ENCODE peak calls at places on chromosomes 6 and 20, in ten cellular contexts. M is GM23338, U is mesenchymal stem cell, F is small intestine, Y is heart right ventricle, P is A549, A is uterus, S is astrocyte, R is hepatocyte, C is right cardiac atrium. Z is an unnamed sample.

GRCh38 chr6:6351626-6352025 is 31.2 kb upstream of the F13A1 start:
- DNase-seq in M (peak; percentile 15), U (no peak), F (no peak), Y (no peak), P (no peak), A (no peak), S (no peak), R (no peak), C (no peak), Z (no peak)

GRCh38 chr6:129646617-129647016 is 63.4 kb downstream of the ARHGAP18 start:
- DNase-seq in M (no peak), U (no peak), F (no peak), Y (no peak), P (no peak), A (no peak), S (no peak), R (no peak), C (no peak), Z (no peak)

GRCh38 chr6:75528423-75528822 is 34.8 kb upstream of the FILIP1 start:
- DNase-seq in M (peak; percentile 11), U (peak; percentile 69), F (no peak), Y (no peak), P (no peak), A (no peak), S (peak; percentile 6), R (no peak), C (no peak), Z (no peak)

GRCh38 chr6:88780714-88781389 is 182.6 kb downstream of the RNGTT start:
- DNase-seq in M (peak; percentile 88), U (peak; percentile 72), F (peak; percentile 62), Y (no peak), P (no peak), A (peak; percentile 22), S (peak; percentile 25), R (peak; percentile 78), C (no peak), Z (peak; percentile 53)

GRCh38 chr6:156916108-156916801 is 139.1 kb downstream of the ARID1B start:
- DNase-seq in M (no peak), U (peak; percentile 50), F (no peak), Y (no peak), P (no peak), A (no peak), S (no peak), R (no peak), C (no peak), Z (no peak)

GRCh38 chr6:168277274-168277669 is 42.3 kb downstream of the DACT2 start:
- DNase-seq in M (no peak), U (no peak), F (no peak), Y (no peak), P (no peak), A (no peak), S (no peak), R (no peak), C (no peak), Z (no peak)

GRCh38 chr6:163826668-163827067 is 412.1 kb downstream of the QKI start:
- DNase-seq in M (no peak), U (no peak), F (no peak), Y (no peak), P (no peak), A (no peak), S (no peak), R (no peak), C (no peak), Z (no peak)

GRCh38 chr6:1266686-1267056 is 45.2 kb upstream of the FOXQ1 start:
- DNase-seq in M (no peak), U (no peak), F (no peak), Y (no peak), P (no peak), A (no peak), S (no peak), R (no peak), C (no peak), Z (no peak)

GRCh38 chr20:2955257-2955950 is 82.1 kb downstream of the PTPRA start:
- DNase-seq in M (no peak), U (no peak), F (no peak), Y (no peak), P (no peak), A (no peak), S (no peak), R (no peak), C (no peak), Z (no peak)

GRCh38 chr6:88964509-88964908 is 1.1 kb upstream of the RNGTT start:
- DNase-seq in M (no peak), U (no peak), F (no peak), Y (no peak), P (no peak), A (no peak), S (no peak), R (no peak), C (no peak), Z (no peak)

GRCh38 chr20:2521369-2522305 is 12.9 kb upstream of the ZNF343 start:
- DNase-seq in M (peak; percentile 76), U (peak; percentile 56), F (peak; percentile 43), Y (peak; percentile 24), P (peak; percentile 50), A (peak; percentile 32), S (no peak), R (peak; percentile 56), C (peak; percentile 66), Z (peak; percentile 63)

GRCh38 chr20:35306931-35307517 is 14.8 kb upstream of the FAM83C start:
- DNase-seq in M (peak; percentile 88), U (peak; percentile 84), F (peak; percentile 73), Y (no peak), P (peak; percentile 91), A (no peak), S (peak; percentile 60), R (peak; percentile 85), C (peak; percentile 71), Z (no peak)

GRCh38 chr6:13425270-13425905 is 62.0 kb downstream of the GFOD1 start:
- DNase-seq in M (no peak), U (no peak), F (no peak), Y (no peak), P (no peak), A (no peak), S (no peak), R (no peak), C (no peak), Z (no peak)

GRCh38 chr6:13427346-13427745 is 60.1 kb downstream of the GFOD1 start:
- DNase-seq in M (no peak), U (no peak), F (no peak), Y (no peak), P (no peak), A (no peak), S (no peak), R (no peak), C (no peak), Z (no peak)

GRCh38 chr6:13427838-13428527 is 59.4 kb downstream of the GFOD1 start:
- DNase-seq in M (peak; percentile 72), U (no peak), F (peak; percentile 56), Y (no peak), P (no peak), A (no peak), S (no peak), R (no peak), C (peak; percentile 67), Z (peak; percentile 55)

GRCh38 chr6:13428528-13429405 is 58.6 kb downstream of the GFOD1 start:
- DNase-seq in M (peak; percentile 37), U (no peak), F (no peak), Y (no peak), P (no peak), A (no peak), S (no peak), R (no peak), C (no peak), Z (no peak)

GRCh38 chr6:13425971-13426931 is 61.1 kb downstream of the GFOD1 start:
- DNase-seq in M (no peak), U (no peak), F (no peak), Y (no peak), P (no peak), A (peak; percentile 52), S (peak; percentile 83), R (no peak), C (peak; percentile 67), Z (no peak)
- H3K27ac ChIP-seq in M (no peak overlapping the region), U (no peak overlapping the region), F (no peak overlapping the region), Y (peak overlapping the region; percentile 71), P (peak overlapping the region; percentile 57), A (no peak overlapping the region), S (no peak overlapping the region), R (no peak overlapping the region), C (peak overlapping the region; percentile 94), Z (no peak overlapping the region)

DNA sequence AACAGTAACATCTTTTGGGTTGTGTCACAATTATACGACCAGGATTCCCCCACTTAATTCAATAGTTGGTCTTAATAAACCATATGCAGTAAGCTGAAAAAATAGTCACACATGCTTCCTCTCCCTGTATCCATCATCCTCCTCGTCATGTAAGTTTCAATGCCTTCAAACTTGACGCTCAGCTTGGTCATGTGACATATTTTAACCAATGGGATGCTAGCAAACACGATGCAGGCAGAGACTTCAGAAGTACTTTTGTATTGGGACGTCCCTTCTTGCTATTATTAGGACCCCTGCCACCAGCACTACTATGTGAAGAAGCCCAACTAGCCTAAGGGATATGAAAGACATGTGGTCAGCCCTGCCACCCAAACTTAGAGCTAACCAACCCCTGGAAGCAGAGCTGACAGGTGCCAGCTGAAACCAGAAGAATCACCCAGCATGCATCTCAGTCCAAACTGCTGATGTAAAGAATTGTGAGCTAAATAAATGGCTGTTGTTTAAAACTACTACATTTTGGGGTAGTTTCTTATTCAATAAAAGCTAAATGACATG is 49.3 kb downstream of the CGA start:
- DNase-seq in M (no peak), U (no peak), F (no peak), Y (no peak), P (no peak), A (no peak), S (no peak), R (no peak), C (no peak), Z (no peak)
- H3K4me3 ChIP-seq in M (no peak overlapping the region), U (no peak overlapping the region), F (no peak overlapping the region), Y (no peak overlapping the region), P (no peak overlapping the region), A (no peak overlapping the region), S (no peak overlapping the region), R (no peak overlapping the region), C (no peak overlapping the region), Z (no peak overlapping the region)

GRCh38 chr6:41571066-41571780 is 25.0 kb downstream of the FOXP4 start:
- DNase-seq in M (no peak), U (no peak), F (no peak), Y (no peak), P (no peak), A (peak; percentile 44), S (no peak), R (no peak), C (no peak), Z (no peak)
- H3K4me1 ChIP-seq in M (peaks cover 66% of the 10 kb centered on the region), U (peaks cover 9% of the 10 kb centered on the region), F (no peaks in the 10 kb centered on the region), Y (peaks cover 27% of the 10 kb centered on the region), P (peaks cover 35% of the 10 kb centered on the region), A (peaks cover 7% of the 10 kb centered on the region), S (peaks cover 13% of the 10 kb centered on the region), R (peaks cover 66% of the 10 kb centered on the region), C (peaks cover 17% of the 10 kb centered on the region), Z (no peaks in the 10 kb centered on the region)

DNA sequence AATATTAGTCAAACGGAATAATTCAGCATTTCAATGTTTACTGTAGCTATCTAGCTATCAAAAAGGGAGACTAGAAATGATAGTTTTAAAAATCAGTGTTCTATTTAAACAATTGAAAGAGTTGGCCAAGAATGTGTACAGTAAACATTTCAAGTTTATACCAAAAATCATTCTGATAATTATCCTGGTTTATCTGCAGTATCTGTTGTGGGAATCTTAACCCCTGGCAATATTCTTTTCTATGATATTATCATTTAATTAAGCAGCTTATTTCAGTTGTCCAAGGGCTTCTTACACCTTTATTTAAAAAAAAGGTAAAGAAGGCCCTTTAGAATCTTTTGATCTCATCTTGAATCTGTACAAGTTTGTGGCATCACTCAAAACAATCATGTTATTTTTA is 125.1 kb downstream of the PHACTR1 start:
- DNase-seq in M (no peak), U (no peak), F (no peak), Y (no peak), P (no peak), A (no peak), S (no peak), R (no peak), C (no peak), Z (no peak)
- H3K27ac ChIP-seq in M (no peak overlapping the region), U (no peak overlapping the region), F (no peak overlapping the region), Y (no peak overlapping the region), P (no peak overlapping the region), A (no peak overlapping the region), S (no peak overlapping the region), R (no peak overlapping the region), C (no peak overlapping the region), Z (no peak overlapping the region)

Z was measured in naive thymus-derived CD4-positive, alpha-beta T cell.